ENCODE peak calls at places on chromosome X, in seven cellular contexts. One of them, this sample, is unnamed.
A peak's percentile ranks its signal among the peaks of the same experiment; 100 is the strongest.

GRCh38 chrX:43448688-43449087 is 207.4 kb upstream of the MAOA start:
- DNase-seq in heart left ventricle: no peak
- DNase-seq in A549: no peak
- DNase-seq in right lobe of liver: no peak
- DNase-seq in tibial nerve: no peak
- DNase-seq in ovary: no peak
- DNase-seq in gastrocnemius medialis: no peak
- DNase-seq in this sample: no peak

GRCh38 chrX:9677098-9677739 is 88.4 kb downstream of the GPR143 start:
- DNase-seq in heart left ventricle: no peak
- DNase-seq in A549: no peak
- DNase-seq in right lobe of liver: no peak
- DNase-seq in tibial nerve: no peak
- DNase-seq in ovary: no peak
- DNase-seq in gastrocnemius medialis: no peak
- DNase-seq in this sample: no peak

GRCh38 chrX:133645977-133646750 is 230.9 kb upstream of the GPC4 start:
- DNase-seq in heart left ventricle: no peak
- DNase-seq in A549: no peak
- DNase-seq in right lobe of liver: no peak
- DNase-seq in tibial nerve: no peak
- DNase-seq in ovary: no peak
- DNase-seq in gastrocnemius medialis: no peak
- DNase-seq in this sample: no peak

GRCh38 chrX:42678133-42678532 is 99.8 kb downstream of the PPP1R2C start:
- DNase-seq in heart left ventricle: no peak
- DNase-seq in A549: peak; percentile 1
- DNase-seq in right lobe of liver: no peak
- DNase-seq in tibial nerve: no peak
- DNase-seq in ovary: no peak
- DNase-seq in gastrocnemius medialis: no peak
- DNase-seq in this sample: no peak

GRCh38 chrX:103831342-103831802 is 685 bp downstream of the RAB9B start:
- DNase-seq in heart left ventricle: peak; percentile 82
- DNase-seq in A549: peak; percentile 48
- DNase-seq in right lobe of liver: no peak
- DNase-seq in tibial nerve: no peak
- DNase-seq in ovary: no peak
- DNase-seq in gastrocnemius medialis: no peak
- DNase-seq in this sample: no peak

GRCh38 chrX:19121898-19122640 is at the start of gene ADGRG2:
- DNase-seq in heart left ventricle: peak; percentile 57
- DNase-seq in A549: peak; percentile 55
- DNase-seq in right lobe of liver: peak; percentile 55
- DNase-seq in tibial nerve: no peak
- DNase-seq in ovary: peak; percentile 36
- DNase-seq in gastrocnemius medialis: peak; percentile 2
- DNase-seq in this sample: no peak

GRCh38 chrX:116345953-116346352 is 90.5 kb upstream of the SLC6A14 start:
- DNase-seq in heart left ventricle: no peak
- DNase-seq in A549: no peak
- DNase-seq in right lobe of liver: no peak
- DNase-seq in tibial nerve: no peak
- DNase-seq in ovary: no peak
- DNase-seq in gastrocnemius medialis: no peak
- DNase-seq in this sample: no peak

GRCh38 chrX:19715711-19716638 is 171.4 kb downstream of the SH3KBP1 start:
- DNase-seq in heart left ventricle: no peak
- DNase-seq in A549: no peak
- DNase-seq in right lobe of liver: no peak
- DNase-seq in tibial nerve: no peak
- DNase-seq in ovary: no peak
- DNase-seq in gastrocnemius medialis: no peak
- DNase-seq in this sample: no peak

GRCh38 chrX:45758738-45759397 is 558.2 kb upstream of the DIPK2B start:
- DNase-seq in heart left ventricle: no peak
- DNase-seq in A549: no peak
- DNase-seq in right lobe of liver: no peak
- DNase-seq in tibial nerve: no peak
- DNase-seq in ovary: no peak
- DNase-seq in gastrocnemius medialis: no peak
- DNase-seq in this sample: no peak

GRCh38 chrX:46791927-46792825 is 33.3 kb upstream of the SLC9A7 start:
- DNase-seq in heart left ventricle: no peak
- DNase-seq in A549: peak; percentile 90
- DNase-seq in right lobe of liver: no peak
- DNase-seq in tibial nerve: no peak
- DNase-seq in ovary: no peak
- DNase-seq in gastrocnemius medialis: no peak
- DNase-seq in this sample: no peak

GRCh38 chrX:113001836-113002235 is 161.2 kb upstream of the AMOT start:
- DNase-seq in heart left ventricle: no peak
- DNase-seq in A549: peak; percentile 6
- DNase-seq in right lobe of liver: no peak
- DNase-seq in tibial nerve: no peak
- DNase-seq in ovary: no peak
- DNase-seq in gastrocnemius medialis: no peak
- DNase-seq in this sample: no peak

GRCh38 chrX:50813843-50814661 is at the start of gene SHROOM4:
- DNase-seq in heart left ventricle: peak; percentile 70
- DNase-seq in A549: no peak
- DNase-seq in right lobe of liver: peak; percentile 45
- DNase-seq in tibial nerve: peak; percentile 14
- DNase-seq in ovary: peak; percentile 40
- DNase-seq in gastrocnemius medialis: no peak
- DNase-seq in this sample: no peak

GRCh38 chrX:114717921-114718320 is 134.0 kb downstream of the HTR2C start:
- DNase-seq in heart left ventricle: no peak
- DNase-seq in A549: peak; percentile 2
- DNase-seq in right lobe of liver: no peak
- DNase-seq in tibial nerve: no peak
- DNase-seq in ovary: no peak
- DNase-seq in gastrocnemius medialis: no peak
- DNase-seq in this sample: no peak

GRCh38 chrX:120428309-120428708 is 40.8 kb downstream of the LAMP2 start:
- DNase-seq in heart left ventricle: no peak
- DNase-seq in A549: no peak
- DNase-seq in right lobe of liver: no peak
- DNase-seq in tibial nerve: no peak
- DNase-seq in ovary: no peak
- DNase-seq in gastrocnemius medialis: no peak
- DNase-seq in this sample: no peak

GRCh38 chrX:46941341-46941740 is 29.1 kb downstream of the JADE3 start:
- DNase-seq in heart left ventricle: no peak
- DNase-seq in A549: no peak
- DNase-seq in right lobe of liver: no peak
- DNase-seq in tibial nerve: no peak
- DNase-seq in ovary: no peak
- DNase-seq in gastrocnemius medialis: no peak
- DNase-seq in this sample: no peak

GRCh38 chrX:125203737-125204578 is 115.7 kb upstream of the TEX13C start:
- DNase-seq in heart left ventricle: peak; percentile 57
- DNase-seq in A549: peak; percentile 32
- DNase-seq in right lobe of liver: peak; percentile 49
- DNase-seq in tibial nerve: no peak
- DNase-seq in ovary: no peak
- DNase-seq in gastrocnemius medialis: peak; percentile 13
- DNase-seq in this sample: no peak

GRCh38 chrX:2819345-2820130 is 9.2 kb upstream of the GYG2 start:
- DNase-seq in heart left ventricle: no peak
- DNase-seq in A549: peak; percentile 45
- DNase-seq in right lobe of liver: no peak
- DNase-seq in tibial nerve: no peak
- DNase-seq in ovary: no peak
- DNase-seq in gastrocnemius medialis: no peak
- DNase-seq in this sample: no peak

GRCh38 chrX:24002167-24002566 is 24.8 kb downstream of the KLHL15 start:
- DNase-seq in heart left ventricle: no peak
- DNase-seq in A549: no peak
- DNase-seq in right lobe of liver: no peak
- DNase-seq in tibial nerve: no peak
- DNase-seq in ovary: no peak
- DNase-seq in gastrocnemius medialis: no peak
- DNase-seq in this sample: no peak

GRCh38 chrX:119684916-119685224 is 8.1 kb downstream of the SEPTIN6 start:
- DNase-seq in heart left ventricle: no peak
- DNase-seq in A549: no peak
- DNase-seq in right lobe of liver: no peak
- DNase-seq in tibial nerve: no peak
- DNase-seq in ovary: no peak
- DNase-seq in gastrocnemius medialis: no peak
- DNase-seq in this sample: no peak

GRCh38 chrX:154840856-154841255 is 6.4 kb upstream of the SMIM9 start:
- DNase-seq in heart left ventricle: no peak
- DNase-seq in A549: peak; percentile 54
- DNase-seq in right lobe of liver: no peak
- DNase-seq in tibial nerve: no peak
- DNase-seq in ovary: no peak
- DNase-seq in gastrocnemius medialis: no peak
- DNase-seq in this sample: no peak

GRCh38 chrX:151694661-151695582 is at the start of gene PRRG3:
- DNase-seq in heart left ventricle: no peak
- DNase-seq in A549: no peak
- DNase-seq in right lobe of liver: no peak
- DNase-seq in tibial nerve: no peak
- DNase-seq in ovary: no peak
- DNase-seq in gastrocnemius medialis: no peak
- DNase-seq in this sample: no peak

GRCh38 chrX:21479695-21480280 is 105.6 kb downstream of the CNKSR2 start:
- DNase-seq in heart left ventricle: no peak
- DNase-seq in A549: peak; percentile 67
- DNase-seq in right lobe of liver: no peak
- DNase-seq in tibial nerve: no peak
- DNase-seq in ovary: no peak
- DNase-seq in gastrocnemius medialis: no peak
- DNase-seq in this sample: no peak
- TF ChIP-seq CTCF in heart left ventricle: peak; percentile 62
- TF ChIP-seq CTCF in A549: peak; percentile 66
- TF ChIP-seq CTCF in right lobe of liver: peak; percentile 73
- TF ChIP-seq CTCF in tibial nerve: peak; percentile 49
- TF ChIP-seq CTCF in ovary: no peak
- TF ChIP-seq CTCF in gastrocnemius medialis: no peak
- TF ChIP-seq CTCF in this sample: no peak

DNA sequence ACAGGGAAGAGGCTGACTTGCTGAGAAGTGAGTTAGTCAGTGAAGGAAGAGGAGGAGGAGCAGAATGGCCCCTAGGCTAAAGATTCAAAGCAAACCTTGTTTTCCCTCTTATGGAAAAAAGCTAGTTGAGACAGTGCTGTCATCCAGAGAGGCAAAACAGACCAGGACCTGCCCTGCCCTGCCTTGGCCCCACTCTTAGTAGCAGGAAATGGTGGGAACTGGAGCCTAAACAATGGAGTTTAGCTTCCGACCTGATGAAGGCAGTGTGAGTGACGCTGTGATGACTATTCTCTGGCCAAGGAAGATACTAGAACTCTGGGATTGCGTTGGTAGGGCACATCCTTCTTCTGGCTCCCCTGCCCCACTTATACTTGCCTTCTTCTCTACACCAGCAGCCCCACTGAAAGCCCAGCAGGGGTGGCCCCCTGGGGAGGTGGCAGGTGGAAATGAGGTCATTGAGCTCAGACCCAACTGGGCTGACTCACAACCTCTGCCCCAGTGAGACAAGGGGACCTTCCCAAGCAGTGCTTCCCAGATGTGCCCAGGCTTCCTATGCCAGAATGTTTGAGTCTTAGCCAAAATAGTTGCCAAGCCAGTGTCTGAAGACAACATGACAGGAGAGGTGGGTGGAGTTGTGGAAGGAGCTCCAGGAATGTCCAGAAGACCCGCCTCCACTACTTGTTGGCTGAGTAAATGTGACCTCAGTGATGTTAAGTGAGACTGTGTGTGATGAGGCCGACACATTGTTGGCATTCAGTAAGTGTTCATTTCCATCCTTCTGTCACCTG is 38.8 kb downstream of the MSN start:
- DNase-seq in heart left ventricle: peak; percentile 65
- DNase-seq in A549: peak; percentile 61
- DNase-seq in right lobe of liver: no peak
- DNase-seq in tibial nerve: no peak
- DNase-seq in ovary: no peak
- DNase-seq in gastrocnemius medialis: no peak
- DNase-seq in this sample: no peak
- TF ChIP-seq POLR2A in heart left ventricle: no peak
- TF ChIP-seq POLR2A in A549: no peak
- TF ChIP-seq POLR2A in right lobe of liver: no peak
- TF ChIP-seq POLR2A in tibial nerve: no peak
- TF ChIP-seq POLR2A in ovary: no peak
- TF ChIP-seq POLR2A in gastrocnemius medialis: no peak
- TF ChIP-seq POLR2A in this sample: no peak

DNA sequence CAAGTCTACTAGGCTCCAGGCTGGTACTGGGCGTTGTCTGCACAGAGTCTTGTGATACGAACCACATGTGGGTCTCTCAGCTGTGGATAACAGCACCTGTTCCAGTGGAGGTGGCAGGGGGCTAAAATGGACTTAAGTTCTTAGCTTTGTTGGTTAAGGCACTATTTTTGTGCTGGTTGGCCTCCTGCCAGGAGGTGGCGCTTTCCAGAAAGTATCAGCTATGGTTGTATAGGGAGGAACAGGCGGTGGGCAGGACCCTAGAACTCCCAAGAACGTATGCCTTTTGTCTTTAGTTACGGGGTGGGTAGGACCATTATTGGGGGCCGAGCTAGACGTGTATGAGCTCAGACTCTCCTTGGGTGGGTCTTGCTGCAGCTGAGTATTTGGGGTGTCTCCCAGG is 1138.4 kb downstream of the PCDH19 start:
- DNase-seq in heart left ventricle: no peak
- DNase-seq in A549: no peak
- DNase-seq in right lobe of liver: no peak
- DNase-seq in tibial nerve: no peak
- DNase-seq in ovary: no peak
- DNase-seq in gastrocnemius medialis: no peak
- DNase-seq in this sample: no peak
- TF ChIP-seq CTCF in heart left ventricle: no peak
- TF ChIP-seq CTCF in A549: no peak
- TF ChIP-seq CTCF in right lobe of liver: no peak
- TF ChIP-seq CTCF in tibial nerve: no peak
- TF ChIP-seq CTCF in ovary: no peak
- TF ChIP-seq CTCF in gastrocnemius medialis: no peak
- TF ChIP-seq CTCF in this sample: no peak

DNA sequence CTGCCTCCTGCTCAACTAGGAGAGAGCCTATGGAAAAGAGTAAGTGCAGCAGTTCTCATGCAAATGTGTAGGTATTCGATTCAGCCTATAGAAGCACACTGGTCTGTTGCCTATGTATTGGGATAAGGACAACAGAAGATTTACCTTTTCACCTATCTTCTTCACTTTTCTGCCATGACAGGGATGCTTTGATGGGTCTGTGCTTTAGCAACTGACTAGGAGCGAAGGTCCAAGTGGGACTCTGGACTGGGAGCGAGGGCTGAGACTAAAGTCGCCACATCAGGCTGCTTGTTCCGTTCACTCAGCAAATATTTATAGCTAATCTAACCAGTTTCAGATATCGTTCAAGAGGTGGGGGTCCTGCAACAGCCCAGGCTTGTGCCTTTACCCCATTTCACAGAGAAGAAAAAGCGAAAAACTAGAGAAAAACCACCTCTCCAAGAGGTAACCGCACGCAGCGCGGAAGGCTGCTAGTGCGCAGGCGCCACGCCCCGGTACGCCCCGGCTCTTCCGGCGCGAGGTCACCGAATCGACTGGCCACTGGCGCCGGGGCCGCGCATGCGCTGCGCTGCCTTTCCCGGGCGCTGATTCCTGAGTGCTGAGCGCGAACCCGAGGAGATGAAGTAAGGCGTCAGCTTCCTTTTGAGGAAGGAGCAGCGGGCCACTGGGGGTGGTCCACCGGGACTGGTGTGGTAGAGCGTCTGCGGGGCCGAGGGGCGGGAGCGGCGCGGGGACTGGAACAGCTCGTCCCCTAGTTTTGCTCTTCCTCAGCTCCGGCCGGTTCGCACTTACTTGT is at the start of gene RBMX2:
- DNase-seq in heart left ventricle: peak; percentile 84
- DNase-seq in A549: peak; percentile 80
- DNase-seq in right lobe of liver: peak; percentile 80
- DNase-seq in tibial nerve: peak; percentile 39
- DNase-seq in ovary: peak; percentile 77
- DNase-seq in gastrocnemius medialis: peak; percentile 43
- DNase-seq in this sample: no peak
- TF ChIP-seq POLR2A in heart left ventricle: peak; percentile 76
- TF ChIP-seq POLR2A in A549: peak; percentile 69
- TF ChIP-seq POLR2A in right lobe of liver: peak; percentile 37
- TF ChIP-seq POLR2A in tibial nerve: peak; percentile 68
- TF ChIP-seq POLR2A in ovary: peak; percentile 38
- TF ChIP-seq POLR2A in gastrocnemius medialis: peak; percentile 57
- TF ChIP-seq POLR2A in this sample: peak; percentile 32